ENCODE peak calls at places on chromosome 21, in nine cellular contexts. O is heart right ventricle; G is HAP-1; S is left lung; C is left ventricle myocardium inferior; N is heart left ventricle; A is NT2/D1; E is CD8-positive, alpha-beta T cell; D is small intestine. V is an unnamed sample.

GRCh38 chr21:45152265-45152746 is 77.9 kb downstream of the ADARB1 start:
- DNase-seq in O (no peak), G (no peak), S (peak; percentile 90), C (peak; percentile 33), N (peak; percentile 48), A (no peak), E (peak; percentile 78), D (peak; percentile 66), V (no peak)

GRCh38 chr21:38760017-38760761 is 45.5 kb upstream of the ETS2 start:
- DNase-seq in O (no peak), G (no peak), S (no peak), C (no peak), N (no peak), A (no peak), E (no peak), D (no peak), V (no peak)

GRCh38 chr21:26624983-26625519 is 52.0 kb upstream of the CYYR1 start:
- DNase-seq in O (no peak), G (no peak), S (peak; percentile 62), C (no peak), N (no peak), A (no peak), E (no peak), D (no peak), V (no peak)

GRCh38 chr21:32163386-32163785 is 115.5 kb downstream of the MIS18A start:
- DNase-seq in O (no peak), G (no peak), S (no peak), C (no peak), N (no peak), A (no peak), E (no peak), D (no peak), V (no peak)

GRCh38 chr21:38993561-38993960 is 187.8 kb downstream of the ETS2 start:
- DNase-seq in O (peak; percentile 77), G (no peak), S (no peak), C (no peak), N (peak; percentile 81), A (no peak), E (no peak), D (peak; percentile 37), V (peak; percentile 81)

GRCh38 chr21:38333290-38334272 is 76.8 kb downstream of the KCNJ15 start:
- DNase-seq in O (no peak), G (no peak), S (no peak), C (peak; percentile 34), N (peak; percentile 54), A (no peak), E (peak; percentile 25), D (no peak), V (no peak)

GRCh38 chr21:34704119-34704518 is 35.3 kb downstream of the CLIC6 start:
- DNase-seq in O (no peak), G (no peak), S (no peak), C (no peak), N (no peak), A (no peak), E (no peak), D (no peak), V (peak; percentile 20)

GRCh38 chr21:32599146-32599925 is 12.8 kb downstream of the CFAP298 start:
- DNase-seq in O (no peak), G (no peak), S (no peak), C (no peak), N (no peak), A (no peak), E (no peak), D (no peak), V (no peak)

GRCh38 chr21:44939532-44940115 is at the start of gene SLX9:
- DNase-seq in O (peak; percentile 66), G (peak; percentile 74), S (peak; percentile 93), C (peak; percentile 79), N (peak; percentile 85), A (peak; percentile 89), E (peak; percentile 90), D (peak; percentile 74), V (no peak)

GRCh38 chr21:45262041-45262581 is 25.6 kb downstream of the POFUT2 start:
- DNase-seq in O (no peak), G (no peak), S (no peak), C (no peak), N (no peak), A (no peak), E (peak; percentile 29), D (peak; percentile 76), V (no peak)

GRCh38 chr21:25997788-25998611 is 172.6 kb downstream of the APP start:
- DNase-seq in O (peak; percentile 17), G (peak; percentile 79), S (no peak), C (no peak), N (no peak), A (peak; percentile 83), E (no peak), D (peak; percentile 74), V (no peak)

GRCh38 chr21:28150021-28150420 is 842.7 kb downstream of the LTN1 start:
- DNase-seq in O (no peak), G (no peak), S (no peak), C (no peak), N (no peak), A (no peak), E (no peak), D (no peak), V (no peak)

GRCh38 chr21:44399151-44399954 is 45.9 kb downstream of the TRPM2 start:
- DNase-seq in O (no peak), G (no peak), S (peak; percentile 57), C (no peak), N (no peak), A (no peak), E (no peak), D (no peak), V (no peak)

GRCh38 chr21:38361324-38361723 is 104.5 kb downstream of the KCNJ15 start:
- DNase-seq in O (no peak), G (no peak), S (no peak), C (no peak), N (no peak), A (no peak), E (no peak), D (no peak), V (no peak)

GRCh38 chr21:36209626-36210171 is 53.1 kb downstream of the DOP1B start:
- DNase-seq in O (peak; percentile 19), G (peak; percentile 15), S (no peak), C (no peak), N (no peak), A (peak; percentile 85), E (peak; percentile 53), D (peak; percentile 82), V (no peak)

GRCh38 chr21:26447932-26448331 is 125.2 kb downstream of the CYYR1 start:
- DNase-seq in O (no peak), G (peak; percentile 8), S (no peak), C (no peak), N (no peak), A (no peak), E (no peak), D (no peak), V (no peak)

GRCh38 chr21:39009587-39010225 is 173.5 kb downstream of the PSMG1 start:
- DNase-seq in O (no peak), G (no peak), S (no peak), C (no peak), N (peak; percentile 23), A (no peak), E (no peak), D (no peak), V (no peak)

GRCh38 chr21:45363921-45364463 is 41.0 kb upstream of the COL18A1 start:
- DNase-seq in O (peak; percentile 93), G (no peak), S (peak; percentile 76), C (peak; percentile 85), N (peak; percentile 88), A (no peak), E (no peak), D (peak; percentile 53), V (peak; percentile 96)

GRCh38 chr21:45010096-45010495 is 64.3 kb upstream of the ADARB1 start:
- DNase-seq in O (no peak), G (peak; percentile 50), S (no peak), C (no peak), N (no peak), A (peak; percentile 42), E (no peak), D (no peak), V (no peak)

GRCh38 chr21:34528131-34528561 is 16.1 kb upstream of the KCNE1 start:
- DNase-seq in O (no peak), G (no peak), S (no peak), C (no peak), N (no peak), A (no peak), E (no peak), D (no peak), V (peak; percentile 20)

GRCh38 chr21:33870768-33871167 is 44.8 kb downstream of the ATP5PO start:
- DNase-seq in O (no peak), G (no peak), S (no peak), C (no peak), N (no peak), A (no peak), E (no peak), D (no peak), V (no peak)

GRCh38 chr21:30839304-30839703 is 9.7 kb upstream of the KRTAP7-1 start:
- DNase-seq in O (no peak), G (no peak), S (no peak), C (no peak), N (no peak), A (peak; percentile 66), E (no peak), D (peak; percentile 10), V (no peak)

GRCh38 chr21:26280715-26281310 is 110.2 kb upstream of the APP start:
- DNase-seq in O (no peak), G (no peak), S (no peak), C (no peak), N (no peak), A (no peak), E (no peak), D (no peak), V (peak; percentile 9)

GRCh38 chr21:15289896-15290841 is 225.4 kb upstream of the NRIP1 start:
- DNase-seq in O (peak; percentile 19), G (no peak), S (peak; percentile 77), C (peak; percentile 16), N (peak; percentile 64), A (no peak), E (no peak), D (peak; percentile 86), V (no peak)
- H3K4me3 ChIP-seq in O (no peak overlapping the region), G (no peak overlapping the region), S (no peak overlapping the region), C (no peak overlapping the region), N (no peak overlapping the region), A (no peak overlapping the region), E (no peak overlapping the region), D (no peak overlapping the region), V (no peak overlapping the region)

GRCh38 chr21:46560568-46561447 is 44.1 kb downstream of the S100B start:
- DNase-seq in O (no peak), G (no peak), S (no peak), C (no peak), N (peak; percentile 25), A (no peak), E (peak; percentile 55), D (no peak), V (no peak)
- H3K4me3 ChIP-seq in O (no peak overlapping the region), G (no peak overlapping the region), S (no peak overlapping the region), C (no peak overlapping the region), N (no peak overlapping the region), A (no peak overlapping the region), E (peak overlapping the region; percentile 15), D (no peak overlapping the region), V (no peak overlapping the region)

GRCh38 chr21:24428539-24429186 is 1178.6 kb downstream of the MRPL39 start:
- DNase-seq in O (no peak), G (no peak), S (no peak), C (no peak), N (no peak), A (no peak), E (no peak), D (no peak), V (no peak)
- H3K4me3 ChIP-seq in O (peak overlapping the region; percentile 43), G (no peak overlapping the region), S (peak overlapping the region; percentile 34), C (peak overlapping the region; percentile 37), N (peak overlapping the region; percentile 9), A (no peak overlapping the region), E (peak overlapping the region; percentile 54), D (no peak overlapping the region), V (no peak overlapping the region)

GRCh38 chr21:42004406-42005199 is 5.6 kb downstream of the ZBTB21 start:
- DNase-seq in O (no peak), G (no peak), S (no peak), C (no peak), N (no peak), A (no peak), E (no peak), D (no peak), V (no peak)
- H3K4me3 ChIP-seq in O (no peak overlapping the region), G (no peak overlapping the region), S (no peak overlapping the region), C (no peak overlapping the region), N (no peak overlapping the region), A (no peak overlapping the region), E (no peak overlapping the region), D (no peak overlapping the region), V (no peak overlapping the region)

V was measured in skeletal muscle cell.